ENCODE peak calls at places on chromosomes 2 and 18, in four cellular contexts. H, E, S and B are unnamed samples.

GRCh38 chr2:8542381-8543064 is 139.3 kb upstream of the ID2 start:
- DNase-seq in H (no peak), E (no peak), S (no peak), B (no peak)

GRCh38 chr2:174729797-174730529 is 34.3 kb downstream of the CHRNA1 start:
- DNase-seq in H (peak), S (peak), E (no peak), B (no peak)

GRCh38 chr2:3959372-3959771 is 256.0 kb downstream of the DCDC2C start:
- DNase-seq in E (no peak), H (no peak), S (peak), B (no peak)

GRCh38 chr2:26182887-26183630 is 10.2 kb downstream of the GAREM2 start:
- DNase-seq in H (no peak), S (no peak), E (no peak), B (no peak)

GRCh38 chr2:68328901-68329300 is 9.2 kb upstream of the CNRIP1 start:
- DNase-seq in H (no peak), E (no peak), S (no peak), B (no peak)

GRCh38 chr2:187918996-187919821 is 365.0 kb upstream of the TFPI start:
- DNase-seq in H (no peak), S (no peak), E (no peak), B (no peak)

GRCh38 chr2:112910219-112910618 is 746 bp upstream of the IL37 start:
- DNase-seq in E (no peak), S (no peak), H (no peak), B (no peak)

GRCh38 chr2:118847447-118848172 is at the start of gene EN1:
- DNase-seq in E (no peak), S (peak), H (peak), B (no peak)

GRCh38 chr18:52874774-52875173 is 534.8 kb downstream of the DCC start:
- DNase-seq in H (no peak), E (no peak), S (no peak), B (no peak)

DNA sequence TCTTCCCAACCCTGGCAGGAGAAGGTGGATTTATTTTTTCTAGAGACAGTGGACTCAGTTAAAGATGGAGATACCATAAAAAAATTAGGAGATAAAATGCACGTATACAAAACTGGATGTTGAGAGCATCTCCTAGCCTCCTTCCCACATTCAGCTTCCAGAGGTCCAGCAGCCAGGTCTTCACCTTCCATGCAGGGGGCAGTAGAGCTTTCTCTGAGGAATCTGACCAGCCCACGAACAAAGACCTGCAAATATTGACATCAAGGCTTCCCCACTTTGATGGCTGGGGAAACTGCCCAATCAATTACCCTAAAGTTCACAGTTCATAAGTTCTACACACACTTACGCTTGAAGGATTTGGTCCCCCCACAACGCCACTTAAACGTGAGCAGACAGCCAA is 24.5 kb downstream of the AQP4 start:
- DNase-seq in E (no peak), H (no peak), S (no peak), B (no peak)
- TF ChIP-seq CTCF in E (no peak), H (no peak), S (no peak), B (no peak)

GRCh38 chr18:59271606-59272220 is 1.5 kb downstream of the RAX start:
- DNase-seq in H (no peak), S (no peak), E (no peak), B (no peak)

GRCh38 chr18:59275406-59275949 is 2.2 kb upstream of the RAX start:
- DNase-seq in S (no peak), E (no peak), H (no peak), B (no peak)

GRCh38 chr18:59273936-59274928 is 978 bp upstream of the RAX start:
- DNase-seq in H (peak), S (no peak), E (no peak), B (no peak)

GRCh38 chr18:59272221-59272888 is 899 bp downstream of the RAX start:
- DNase-seq in E (no peak), S (no peak), H (peak), B (no peak)

DNA sequence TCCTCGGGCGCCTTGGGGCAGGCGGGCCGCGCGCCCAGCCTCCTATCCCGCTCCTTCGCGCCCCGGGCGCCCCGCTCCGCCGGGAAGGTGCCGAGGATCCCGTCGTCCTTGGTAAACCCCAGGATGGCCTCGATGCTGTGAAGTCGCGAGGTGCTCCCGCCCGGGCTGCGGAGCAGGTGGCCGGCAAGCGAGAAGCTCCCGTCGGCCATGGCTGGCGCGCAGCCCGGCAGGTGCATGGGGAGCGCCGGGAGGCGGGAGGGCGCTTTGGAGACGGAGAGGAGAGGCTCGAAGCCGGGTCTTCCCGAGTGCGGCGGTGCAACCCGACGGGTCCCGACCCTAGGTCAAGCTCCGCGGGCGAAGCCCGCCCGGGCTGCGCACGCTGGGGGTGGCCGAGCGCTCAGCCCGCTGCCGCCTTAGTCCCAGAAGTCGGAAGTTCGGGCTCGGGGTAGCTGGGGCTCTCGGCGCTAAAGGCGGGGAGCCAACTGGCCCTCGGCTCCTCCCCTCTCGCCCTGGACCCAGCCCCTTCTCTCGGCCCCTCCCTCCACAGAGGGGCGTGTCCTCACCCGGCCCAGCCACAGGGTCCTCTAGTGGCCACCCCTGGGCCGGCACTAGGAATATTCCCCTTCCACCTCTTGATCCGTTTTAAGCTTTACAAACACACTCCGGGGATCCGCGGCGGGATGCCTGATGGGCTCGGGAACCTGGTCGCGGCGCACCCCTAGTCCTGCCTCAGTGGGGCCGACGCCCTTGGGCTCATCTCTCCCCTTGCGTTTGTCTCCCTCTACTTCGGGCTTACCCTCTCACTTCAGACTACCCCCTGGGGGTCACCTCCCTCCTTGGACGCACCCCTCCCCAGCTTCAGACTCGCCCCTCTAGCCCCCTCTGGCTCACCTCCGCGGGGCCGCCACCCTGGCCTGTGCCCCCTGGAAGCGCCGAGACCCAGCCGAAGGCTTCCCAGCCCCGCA is at the start of gene RAX:
- DNase-seq in E (no peak), S (no peak), H (peak), B (no peak)
- TF ChIP-seq CTCF in E (no peak), S (peak), H (no peak), B (peak)

DNA sequence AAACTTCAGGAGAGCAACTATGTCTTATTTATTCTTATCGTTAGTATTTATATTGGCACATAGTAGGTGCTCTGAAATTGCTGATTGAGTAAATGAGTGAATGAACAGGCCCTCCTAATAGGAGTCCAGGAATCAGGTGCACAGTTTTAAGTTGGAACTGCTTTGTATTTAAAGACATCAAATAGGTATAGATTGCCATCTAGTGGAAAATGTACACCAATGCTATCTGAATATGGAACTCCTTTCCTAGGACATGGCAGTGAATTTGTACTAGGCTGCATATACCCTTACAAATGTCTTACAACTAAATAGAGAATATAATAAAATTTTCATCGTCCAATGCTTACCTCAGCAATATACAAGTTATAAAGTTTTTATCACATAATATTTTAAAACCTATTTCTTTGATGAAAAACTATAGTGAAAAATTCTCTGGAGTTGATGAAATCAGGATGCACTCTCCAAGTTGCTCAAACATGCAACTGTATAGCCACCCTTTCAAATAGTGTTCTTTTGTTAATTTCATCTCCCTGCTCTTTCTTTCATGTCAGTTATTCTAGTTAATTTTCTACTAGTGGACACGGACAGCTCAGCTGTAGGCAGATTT is 318.9 kb upstream of the SYT4 start:
- DNase-seq in S (peak), E (no peak), H (no peak), B (peak)
- TF ChIP-seq CTCF in S (peak), E (peak), H (no peak), B (peak)

DNA sequence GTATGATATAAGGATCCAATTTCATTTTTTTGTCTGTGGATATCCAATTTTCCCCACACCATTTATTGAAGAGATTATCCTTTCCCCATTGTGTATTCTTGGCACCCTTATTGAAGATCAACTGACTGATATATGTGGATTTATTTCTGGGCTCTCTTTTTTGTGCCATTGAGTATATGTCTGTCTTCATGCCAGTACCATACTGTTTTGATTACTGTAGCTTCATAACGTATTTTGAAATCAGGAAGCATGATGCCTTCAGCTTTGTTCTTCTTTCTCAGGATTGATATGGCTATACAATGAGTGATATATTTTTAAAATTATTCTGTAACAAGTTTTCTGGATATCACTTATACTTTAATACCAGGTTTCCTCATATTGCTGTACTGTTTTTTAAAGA is 58.1 kb upstream of the DLX2 start:
- DNase-seq in H (no peak), E (no peak), S (no peak), B (no peak)
- TF ChIP-seq CTCF in H (no peak), E (no peak), S (no peak), B (no peak)

GRCh38 chr2:64889803-64890202 is 99.4 kb upstream of the SLC1A4 start:
- DNase-seq in S (no peak), H (no peak), E (no peak), B (no peak)

GRCh38 chr2:64887565-64887964 is 101.6 kb upstream of the SLC1A4 start:
- DNase-seq in S (no peak), H (no peak), E (no peak), B (no peak)

GRCh38 chr2:64888591-64889309 is 100.4 kb upstream of the SLC1A4 start:
- DNase-seq in H (peak), E (no peak), S (peak), B (peak)
- TF ChIP-seq CTCF in H (no peak), E (no peak), S (peak), B (peak)